ENCODE peak calls at places on chromosomes 1 and 21, in eight cellular contexts. K is AG08396; P is stimulated activated CD8-positive, alpha-beta memory T cell treated with anti-CD3 and anti-CD28 coated beads, Interleukin-15, amount 100 ng/mL, for 4 hours; A is NCI-H146; F is NCI-H526 treated with DMSO at 0.1 percent for 48 hours; Z is adipocyte; L is progenitor cell of endocrine pancreas; G is activated CD4-positive, alpha-beta T cell treated with anti-CD3 and anti-CD28 coated beads, Interleukin-2, amount 50 U/mL, for 1 hour. S is an unnamed sample.

GRCh38 chr1:193417420-193417819 is 231.0 kb upstream of the B3GALT2 start:
- DNase-seq in K (no peak), P (no peak), A (no peak), F (no peak), Z (peak), L (no peak), G (peak), S (peak)

GRCh38 chr1:17314491-17314971 is 6.5 kb downstream of the PADI4 start:
- DNase-seq in K (no peak), P (no peak), A (no peak), F (no peak), Z (no peak), L (no peak), G (no peak), S (peak)

GRCh38 chr21:46183910-46184624 is at the start of gene SPATC1L:
- DNase-seq in K (peak), P (peak), A (no peak), F (no peak), Z (peak), L (no peak), G (peak), S (peak)

GRCh38 chr1:81160696-81161095 is 640.0 kb upstream of the ADGRL2 start:
- DNase-seq in K (no peak), P (no peak), A (no peak), F (no peak), Z (no peak), L (no peak), G (no peak), S (no peak)

GRCh38 chr1:232629250-232630046 is 485 bp downstream of the SIPA1L2 start:
- DNase-seq in K (peak), P (no peak), A (peak), F (no peak), Z (peak), L (peak), G (peak), S (no peak)

GRCh38 chr21:36792505-36792967 is 93.6 kb downstream of the SIM2 start:
- DNase-seq in K (no peak), P (no peak), A (peak), F (no peak), Z (no peak), L (no peak), G (no peak), S (peak)

GRCh38 chr21:35039595-35040291 is 9.4 kb downstream of the RUNX1 start:
- DNase-seq in K (no peak), P (no peak), A (no peak), F (no peak), Z (no peak), L (no peak), G (no peak), S (no peak)

GRCh38 chr1:23506376-23507107 is 22.6 kb upstream of the ASAP3 start:
- DNase-seq in K (no peak), P (no peak), A (no peak), F (no peak), Z (no peak), L (no peak), G (no peak), S (no peak)

GRCh38 chr21:14583629-14584251 is 37.6 kb upstream of the SAMSN1 start:
- DNase-seq in K (no peak), P (no peak), A (no peak), F (no peak), Z (no peak), L (no peak), G (no peak), S (no peak)

GRCh38 chr1:32195972-32196823 is 4.2 kb upstream of the CCDC28B start:
- DNase-seq in K (no peak), P (no peak), A (no peak), F (no peak), Z (no peak), L (no peak), G (no peak), S (no peak)

GRCh38 chr1:47781171-47781959 is 215.8 kb downstream of the TRABD2B start:
- DNase-seq in K (no peak), P (no peak), A (peak), F (no peak), Z (no peak), L (no peak), G (no peak), S (no peak)

GRCh38 chr1:12413664-12414410 is 184.0 kb downstream of the VPS13D start:
- DNase-seq in K (no peak), P (no peak), A (no peak), F (no peak), Z (no peak), L (no peak), G (no peak), S (no peak)

GRCh38 chr21:30541764-30542163 is at the start of gene KRTAP19-6:
- DNase-seq in K (no peak), P (no peak), A (no peak), F (no peak), Z (no peak), L (no peak), G (no peak), S (no peak)

GRCh38 chr1:241406421-241406820 is 49.4 kb upstream of the RGS7 start:
- DNase-seq in K (no peak), P (no peak), A (no peak), F (no peak), Z (no peak), L (no peak), G (no peak), S (no peak)

S was measured in HCEC 1CT.